ENCODE peak calls at places on chromosomes 13 and 19, in seven cellular contexts. H is cardiac fibroblast, Z is H7, L is ascending aorta, J is HEK293T, G is myocyte, W is A549. O is an unnamed sample.

GRCh38 chr13:98961204-98962105 is 16.4 kb downstream of the DOCK9 start:
- DNase-seq in H (no peak), G (no peak), W (no peak), J (no peak), L (no peak), Z (no peak), O (no peak)

GRCh38 chr19:3699741-3700241 is 477 bp downstream of the PIP5K1C start:
- DNase-seq in J (no peak), H (no peak), W (no peak), G (no peak), Z (peak), L (no peak), O (no peak)

GRCh38 chr13:100088282-100088647 is 628 bp upstream of the PCCA start:
- DNase-seq in J (no peak), H (no peak), Z (no peak), G (no peak), W (no peak), L (no peak), O (no peak)

GRCh38 chr19:33496496-33496895 is 25.1 kb downstream of the PEPD start:
- DNase-seq in G (no peak), J (no peak), W (no peak), H (no peak), L (no peak), Z (no peak), O (no peak)

GRCh38 chr19:19873381-19873780 is 7.7 kb downstream of the ZNF253 start:
- DNase-seq in G (no peak), J (no peak), Z (no peak), L (no peak), W (no peak), H (no peak), O (no peak)

GRCh38 chr19:49212302-49212701 is 54.7 kb downstream of the TRPM4 start:
- DNase-seq in L (no peak), W (no peak), H (peak), J (no peak), Z (no peak), G (peak), O (no peak)

GRCh38 chr13:73870036-73870741 is 264.0 kb downstream of the KLF12 start:
- DNase-seq in J (no peak), G (no peak), Z (no peak), W (no peak), L (no peak), H (peak), O (no peak)

GRCh38 chr13:87671824-87672603 is 843 bp downstream of the SLITRK5 start:
- DNase-seq in J (peak), G (no peak), H (no peak), Z (peak), L (no peak), W (no peak), O (no peak)

GRCh38 chr13:75195479-75196111 is 286.4 kb downstream of the TBC1D4 start:
- DNase-seq in J (no peak), G (peak), W (no peak), L (no peak), H (peak), Z (peak), O (no peak)

GRCh38 chr13:104823709-104824108 is 1711.8 kb downstream of the EFNB2 start:
- DNase-seq in W (no peak), H (no peak), J (no peak), L (no peak), Z (no peak), G (no peak), O (no peak)

GRCh38 chr19:16328824-16329482 is 4.3 kb downstream of the KLF2 start:
- DNase-seq in J (no peak), L (no peak), H (peak), W (peak), Z (no peak), G (peak), O (no peak)

GRCh38 chr19:42468273-42468796 is 25.6 kb upstream of the CXCL17 start:
- DNase-seq in Z (no peak), H (peak), L (no peak), G (peak), J (peak), W (peak), O (no peak)

GRCh38 chr19:11538232-11539036 is at the start of gene CNN1:
- DNase-seq in G (no peak), H (peak), W (no peak), Z (peak), J (no peak), L (peak), O (no peak)

GRCh38 chr19:17406039-17406886 is 833 bp upstream of the BST2 start:
- DNase-seq in G (peak), W (no peak), J (no peak), L (no peak), H (peak), Z (peak), O (no peak)

GRCh38 chr19:7871280-7871529 is 3.0 kb downstream of the PRR36 start:
- DNase-seq in Z (peak), H (no peak), J (no peak), L (no peak), G (no peak), W (no peak), O (no peak)

GRCh38 chr19:41740415-41741243 is 14.7 kb upstream of the CEACAM6 start:
- DNase-seq in L (no peak), G (no peak), W (no peak), H (no peak), Z (no peak), J (no peak), O (no peak)

GRCh38 chr13:93554514-93554913 is 327.9 kb downstream of the GPC6 start:
- DNase-seq in H (no peak), L (no peak), J (no peak), G (no peak), Z (no peak), W (no peak), O (no peak)

GRCh38 chr19:40576181-40576584 is 490 bp upstream of the SHKBP1 start:
- DNase-seq in Z (peak), W (no peak), L (no peak), J (peak), H (no peak), G (no peak), O (no peak)

GRCh38 chr19:4009990-4010807 is 2.7 kb downstream of the PIAS4 start:
- DNase-seq in L (no peak), G (peak), J (no peak), Z (peak), H (no peak), W (no peak), O (no peak)

GRCh38 chr19:2385053-2385721 is 25.1 kb downstream of the TMPRSS9 start:
- DNase-seq in H (peak), Z (peak), G (peak), W (peak), J (peak), L (no peak), O (no peak)

GRCh38 chr13:33158830-33159229 is 126.7 kb downstream of the STARD13 start:
- DNase-seq in W (no peak), H (peak), J (no peak), G (no peak), L (no peak), Z (no peak), O (no peak)

GRCh38 chr19:1014161-1015060 is 6.5 kb downstream of the TMEM259 start:
- DNase-seq in G (no peak), Z (no peak), J (no peak), L (no peak), H (no peak), W (no peak), O (no peak)

GRCh38 chr13:26629260-26629659 is 71.8 kb downstream of the WASF3 start:
- DNase-seq in G (no peak), L (no peak), H (no peak), J (no peak), W (peak), Z (peak), O (no peak)

GRCh38 chr13:40161008-40161694 is 505.3 kb downstream of the FOXO1 start:
- DNase-seq in G (peak), H (no peak), J (no peak), Z (no peak), L (no peak), W (no peak), O (no peak)

GRCh38 chr13:63595811-63596210 is 2180.2 kb upstream of the PCDH20 start:
- DNase-seq in L (no peak), Z (no peak), J (no peak), H (no peak), W (no peak), G (no peak), O (no peak)

GRCh38 chr13:36343766-36344165 is 2.4 kb downstream of the SPART start:
- DNase-seq in Z (no peak), L (no peak), H (no peak), J (no peak), W (no peak), G (no peak), O (no peak)

GRCh38 chr19:14556662-14557188 is 15.1 kb downstream of the NDUFB7 start:
- DNase-seq in Z (peak), G (peak), W (peak), J (peak), L (no peak), H (peak), O (peak)

GRCh38 chr13:71378992-71379905 is 487.8 kb downstream of the DACH1 start:
- DNase-seq in Z (no peak), W (no peak), H (no peak), L (no peak), J (no peak), G (no peak), O (no peak)

GRCh38 chr19:38512277-38512676 is 78.8 kb downstream of the RYR1 start:
- DNase-seq in G (no peak), L (no peak), Z (no peak), H (no peak), W (no peak), J (no peak), O (no peak)

GRCh38 chr19:18291590-18292459 is 10.4 kb upstream of the JUND start:
- DNase-seq in H (peak), L (peak), G (peak), W (peak), Z (peak), J (peak), O (no peak)